ENCODE peak calls at places on chromosomes 13 and 19, in six cellular contexts. E is lower lobe of right lung; J is IMR-90; Q is psoas muscle; Y is BJ; H is naive thymus-derived CD4-positive, alpha-beta T cell. G is an unnamed sample.

GRCh38 chr19:1062387-1063029 is 4.5 kb upstream of the ARHGAP45 start:
- DNase-seq in Q (no peak), H (no peak), J (no peak), E (peak; percentile 56), Y (no peak), G (no peak)

GRCh38 chr19:35755160-35755549 is 1.7 kb downstream of the HSPB6 start:
- DNase-seq in H (no peak), J (no peak), E (no peak), Q (no peak), Y (no peak), G (no peak)

GRCh38 chr19:18208098-18208951 is 4.5 kb upstream of the RAB3A start:
- DNase-seq in Q (peak; percentile 71), E (peak; percentile 61), J (peak; percentile 94), Y (peak; percentile 48), H (peak; percentile 50), G (no peak)

GRCh38 chr19:23285948-23286347 is 35.8 kb upstream of the ZNF724 start:
- DNase-seq in H (no peak), E (no peak), Y (no peak), J (no peak), Q (no peak), G (no peak)

GRCh38 chr13:114230575-114230974 is 4.1 kb upstream of the CDC16 start:
- DNase-seq in H (no peak), Y (no peak), E (no peak), Q (no peak), J (no peak), G (no peak)

GRCh38 chr19:40163541-40164129 is 27.6 kb upstream of the MAP3K10 start:
- DNase-seq in E (no peak), H (peak; percentile 27), J (no peak), Y (no peak), Q (no peak), G (no peak)

GRCh38 chr13:42864952-42865634 is 83.7 kb downstream of the FAM216B start:
- DNase-seq in Q (no peak), Y (no peak), J (no peak), H (no peak), E (no peak), G (no peak)

GRCh38 chr19:51195316-51195586 is 29.6 kb upstream of the CD33 start:
- DNase-seq in J (no peak), H (no peak), Q (no peak), E (no peak), Y (no peak), G (no peak)

GRCh38 chr19:23762548-23762883 is 3.8 kb upstream of the ZNF681 start:
- DNase-seq in Y (no peak), Q (no peak), E (no peak), J (no peak), H (no peak), G (no peak)

GRCh38 chr19:32104465-32105235 is 240.8 kb upstream of the ZNF507 start:
- DNase-seq in E (no peak), H (no peak), Q (no peak), J (no peak), Y (no peak), G (no peak)

GRCh38 chr13:114087430-114087829 is 45.0 kb downstream of the RASA3 start:
- DNase-seq in H (no peak), Q (peak; percentile 30), Y (no peak), E (no peak), J (no peak), G (no peak)

GRCh38 chr13:53098455-53098854 is 69.8 kb downstream of the OLFM4 start:
- DNase-seq in Q (no peak), E (no peak), H (no peak), Y (no peak), J (no peak), G (no peak)

GRCh38 chr13:44171151-44171550 is 202.5 kb upstream of the SERP2 start:
- DNase-seq in J (no peak), E (no peak), Q (no peak), H (no peak), Y (no peak), G (no peak)

GRCh38 chr13:51435002-51435578 is 17.7 kb downstream of the INTS6 start:
- DNase-seq in Y (no peak), Q (no peak), E (no peak), H (peak; percentile 50), J (peak; percentile 49), G (no peak)

GRCh38 chr13:94711561-94712286 is 621 bp downstream of the SOX21 start:
- DNase-seq in Y (no peak), J (no peak), H (no peak), Q (no peak), E (no peak), G (no peak)

GRCh38 chr13:94713556-94714182 is 1.3 kb upstream of the SOX21 start:
- DNase-seq in J (no peak), Y (no peak), Q (no peak), H (no peak), E (no peak), G (no peak)

GRCh38 chr13:94710881-94711560 is 1.3 kb downstream of the SOX21 start:
- DNase-seq in H (no peak), Q (no peak), J (no peak), Y (no peak), E (no peak), G (no peak)

GRCh38 chr13:94712812-94713555 is 639 bp upstream of the SOX21 start:
- DNase-seq in J (peak; percentile 46), E (no peak), Q (no peak), Y (peak; percentile 4), H (no peak), G (no peak)

GRCh38 chr13:94712287-94712811 is at the start of gene SOX21:
- DNase-seq in H (no peak), J (no peak), E (no peak), Q (no peak), Y (no peak), G (no peak)
- H3K27me3 ChIP-seq in H (no peaks in the 10 kb centered on the region), J (peaks cover 78% of the 10 kb centered on the region), E (peaks cover 90% of the 10 kb centered on the region), Q (no peaks in the 10 kb centered on the region), Y (peaks cover 37% of the 10 kb centered on the region), G (peaks cover 51% of the 10 kb centered on the region)

GRCh38 chr13:107459430-107459829 is 755.9 kb downstream of the LIG4 start:
- DNase-seq in Y (no peak), J (peak; percentile 85), E (no peak), H (no peak), Q (no peak), G (no peak)
- H3K4me3 ChIP-seq in Y (no peak overlapping the region), J (no peak overlapping the region), E (no peak overlapping the region), H (no peak overlapping the region), Q (no peak overlapping the region), G (no peak overlapping the region)

GRCh38 chr19:9727644-9728043 is 40.9 kb downstream of the ZNF846 start:
- DNase-seq in E (no peak), H (no peak), Q (no peak), J (no peak), Y (no peak), G (no peak)
- H3K27me3 ChIP-seq in E (no peaks in the 10 kb centered on the region), H (no peaks in the 10 kb centered on the region), Q (no peaks in the 10 kb centered on the region), J (no peaks in the 10 kb centered on the region), Y (no peaks in the 10 kb centered on the region), G (no peaks in the 10 kb centered on the region)

GRCh38 chr19:4345656-4346383 is 2.5 kb downstream of the MPND start:
- DNase-seq in E (no peak), Y (no peak), Q (no peak), H (no peak), J (no peak), G (no peak)

GRCh38 chr19:4343845-4344713 is 717 bp downstream of the MPND start:
- DNase-seq in H (no peak), Q (no peak), Y (no peak), E (no peak), J (no peak), G (no peak)

GRCh38 chr19:4347521-4347920 is 4.2 kb downstream of the MPND start:
- DNase-seq in E (no peak), Y (no peak), H (no peak), Q (no peak), J (no peak), G (no peak)

GRCh38 chr19:4342421-4343055 is 824 bp upstream of the MPND start:
- DNase-seq in J (peak; percentile 100), H (peak; percentile 98), Y (peak; percentile 100), Q (peak; percentile 97), E (peak; percentile 96), G (peak; percentile 91)

GRCh38 chr19:4343056-4343844 is at the start of gene MPND:
- DNase-seq in E (peak; percentile 96), Q (peak; percentile 94), Y (no peak), H (peak; percentile 94), J (peak; percentile 64), G (peak; percentile 79)
- H3K4me3 ChIP-seq in E (peak within 1 kb of the TSS; percentile 89), Q (peak within 1 kb of the TSS; percentile 85), Y (peak within 1 kb of the TSS; percentile 64), H (peak within 1 kb of the TSS; percentile 100), J (peak within 1 kb of the TSS; percentile 81), G (peak within 1 kb of the TSS; percentile 65)

DNA sequence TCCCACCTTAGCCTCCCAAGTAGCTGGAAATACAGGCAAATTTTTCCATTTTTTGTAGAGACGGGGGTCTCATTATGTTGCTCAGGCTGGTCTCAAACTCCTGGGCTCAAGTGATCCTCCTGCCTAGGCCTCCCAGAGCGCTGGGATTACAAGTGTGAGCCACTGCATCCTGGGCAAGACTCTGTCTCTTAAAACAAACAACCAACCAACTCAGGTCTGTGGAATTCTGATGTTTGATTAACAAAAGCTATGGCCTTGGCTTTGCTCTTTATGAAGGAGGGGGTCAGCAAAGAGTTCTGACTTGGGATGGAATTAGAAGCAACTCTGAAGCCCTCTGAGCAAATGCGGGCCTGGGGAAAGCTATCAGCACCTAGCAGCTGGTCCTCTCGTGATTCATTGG is 117.7 kb downstream of the IER2 start:
- DNase-seq in Y (no peak), Q (no peak), H (no peak), E (no peak), J (peak; percentile 51), G (no peak)
- H3K27me3 ChIP-seq in Y (no peaks in the 10 kb centered on the region), Q (no peaks in the 10 kb centered on the region), H (no peaks in the 10 kb centered on the region), E (peaks cover 4% of the 10 kb centered on the region), J (peaks cover 3% of the 10 kb centered on the region), G (no peaks in the 10 kb centered on the region)

DNA sequence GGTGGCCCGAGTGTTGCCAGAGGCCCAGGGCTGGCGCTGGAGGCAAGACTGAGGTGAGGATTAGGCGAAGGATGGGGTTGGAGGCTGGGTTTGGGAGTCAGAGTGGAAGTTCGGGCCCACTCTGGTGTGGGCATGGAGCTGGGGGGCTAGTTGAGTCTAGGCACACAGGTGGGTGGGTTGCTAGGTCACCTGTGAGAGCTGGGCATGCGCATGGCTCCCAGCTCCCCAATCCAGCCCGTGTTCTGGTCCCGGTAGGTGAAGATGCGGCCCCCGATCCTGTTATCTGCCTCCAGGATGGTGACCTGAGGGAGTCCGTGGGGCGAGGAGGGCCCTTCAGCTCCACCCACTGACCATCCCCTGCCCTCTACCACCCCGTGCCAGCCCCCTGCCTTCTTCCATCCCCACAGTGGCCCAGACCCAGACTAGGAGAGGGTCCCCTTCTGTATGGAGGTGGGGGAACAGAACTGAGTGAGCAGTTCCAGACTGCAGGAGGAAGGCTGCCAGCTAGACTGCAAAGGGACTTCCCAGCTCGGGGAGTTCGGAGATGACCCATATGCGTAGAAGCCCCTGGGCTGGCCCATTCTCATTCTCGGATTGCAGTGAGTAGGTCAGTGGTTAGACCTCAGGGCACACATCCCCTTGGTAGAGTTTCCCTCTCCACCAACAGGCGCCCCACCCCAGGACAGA is 1.7 kb downstream of the IL4I1 start:
- DNase-seq in J (no peak), Q (no peak), H (no peak), Y (no peak), E (no peak), G (peak; percentile 45)
- H3K4me3 ChIP-seq in J (no peak overlapping the region), Q (no peak overlapping the region), H (no peak overlapping the region), Y (no peak overlapping the region), E (no peak overlapping the region), G (peak overlapping the region; percentile 17)

GRCh38 chr13:98752942-98753290 is 444 bp upstream of the SLC15A1 start:
- DNase-seq in E (no peak), Q (no peak), Y (no peak), H (no peak), J (no peak), G (no peak)
- H3K27me3 ChIP-seq in E (peaks cover 40% of the 10 kb centered on the region), Q (no peaks in the 10 kb centered on the region), Y (peaks cover 30% of the 10 kb centered on the region), H (no peaks in the 10 kb centered on the region), J (peaks cover 43% of the 10 kb centered on the region), G (peaks cover 21% of the 10 kb centered on the region)